ENCODE peak calls at places on chromosome 17, in four cellular contexts. H is naive thymus-derived CD4-positive, alpha-beta T cell; N is Ammon's horn; J is anterior cingulate cortex. R is an unnamed sample.

GRCh38 chr17:68456529-68457167 is 648 bp downstream of the WIPI1 start:
- DNase-seq in H (no peak), N (peak; percentile 87), J (peak; percentile 74), R (peak; percentile 66)

GRCh38 chr17:205176-205538 is 23.7 kb upstream of the DOC2B start:
- DNase-seq in H (no peak), N (no peak), J (no peak), R (no peak)

GRCh38 chr17:29103341-29103740 is 60.4 kb downstream of the PIPOX start:
- DNase-seq in H (no peak), N (no peak), J (no peak), R (no peak)

GRCh38 chr17:81519284-81520020 is 6.9 kb upstream of the ACTG1 start:
- DNase-seq in H (peak; percentile 73), N (no peak), J (no peak), R (peak; percentile 86)

GRCh38 chr17:14940946-14941280 is 324.2 kb downstream of the PMP22 start:
- DNase-seq in H (no peak), N (no peak), J (no peak), R (no peak)

GRCh38 chr17:15026088-15026487 is 239.0 kb downstream of the PMP22 start:
- DNase-seq in H (no peak), N (no peak), J (no peak), R (no peak)

GRCh38 chr17:73262676-73263642 is 1.3 kb upstream of the CPSF4L start:
- DNase-seq in H (no peak), N (no peak), J (peak; percentile 41), R (no peak)

GRCh38 chr17:75899767-75900468 is 3.2 kb upstream of the TRIM65 start:
- DNase-seq in H (no peak), N (no peak), J (no peak), R (no peak)

GRCh38 chr17:992933-993332 is 4.0 kb upstream of the TIMM22 start:
- DNase-seq in H (no peak), N (no peak), J (no peak), R (no peak)

GRCh38 chr17:44970136-44970737 is 2.1 kb upstream of the C1QL1 start:
- DNase-seq in H (no peak), N (peak; percentile 58), J (peak; percentile 23), R (no peak)

GRCh38 chr17:27921599-27921998 is 28.4 kb upstream of the LYRM9 start:
- DNase-seq in H (no peak), N (no peak), J (no peak), R (no peak)

GRCh38 chr17:48544356-48545021 is 420 bp downstream of the HOXB2 start:
- DNase-seq in H (peak; percentile 35), N (no peak), J (no peak), R (no peak)

GRCh38 chr17:70184770-70185169 is 15.4 kb downstream of the KCNJ2 start:
- DNase-seq in H (no peak), N (no peak), J (no peak), R (no peak)

GRCh38 chr17:17511293-17511741 is 15.1 kb upstream of the RASD1 start:
- DNase-seq in H (no peak), N (no peak), J (no peak), R (no peak)